ENCODE peak calls at places on chromosomes 1 and 21, in eight cellular contexts. U is effector CD4-positive, alpha-beta T cell; P is sciatic nerve; E is CD8-positive, alpha-beta T cell; J is activated CD8-positive, alpha-beta memory T cell treated with anti-CD3 and anti-CD28 coated beads for 24 hours; K is effector memory CD8-positive, alpha-beta T cell; Q is IMR-90; D is kidney epithelial cell. L is an unnamed sample.

GRCh38 chr1:200036616-200037270 is 9.2 kb downstream of the NR5A2 start:
- DNase-seq in U (no peak), P (peak; percentile 31), E (no peak), J (no peak), K (no peak), Q (no peak), D (no peak), L (peak; percentile 45)

GRCh38 chr21:39867198-39867650 is at the start of gene PCP4:
- DNase-seq in U (no peak), P (peak; percentile 75), E (no peak), J (peak; percentile 61), K (no peak), Q (no peak), D (no peak), L (no peak)

GRCh38 chr21:36135391-36136094 is 664 bp downstream of the CBR3 start:
- DNase-seq in U (peak; percentile 26), P (peak; percentile 77), E (no peak), J (peak; percentile 78), K (peak; percentile 29), Q (peak; percentile 83), D (no peak), L (peak; percentile 83)

GRCh38 chr1:45326627-45327591 is at the start of gene HPDL:
- DNase-seq in U (peak; percentile 23), P (peak; percentile 84), E (no peak), J (peak; percentile 91), K (no peak), Q (peak; percentile 27), D (no peak), L (no peak)

GRCh38 chr1:226571901-226572300 is 23.3 kb downstream of the STUM start:
- DNase-seq in U (no peak), P (no peak), E (no peak), J (no peak), K (no peak), Q (no peak), D (no peak), L (no peak)

GRCh38 chr1:15680131-15680530 is 4.0 kb upstream of the PLEKHM2 start:
- DNase-seq in U (no peak), P (no peak), E (no peak), J (no peak), K (no peak), Q (peak; percentile 78), D (peak; percentile 53), L (no peak)

GRCh38 chr1:42221952-42222606 is 57.5 kb upstream of the GUCA2A start:
- DNase-seq in U (no peak), P (no peak), E (no peak), J (no peak), K (no peak), Q (peak; percentile 74), D (peak; percentile 39), L (no peak)

GRCh38 chr1:42430751-42431150 is 25.1 kb downstream of the ZMYND12 start:
- DNase-seq in U (no peak), P (no peak), E (no peak), J (no peak), K (no peak), Q (no peak), D (no peak), L (no peak)

GRCh38 chr1:223338811-223339746 is 24.9 kb downstream of the SUSD4 start:
- DNase-seq in U (no peak), P (no peak), E (no peak), J (peak; percentile 44), K (no peak), Q (peak; percentile 41), D (no peak), L (no peak)

GRCh38 chr1:177256153-177256814 is 85.5 kb downstream of the BRINP2 start:
- DNase-seq in U (no peak), P (peak; percentile 81), E (no peak), J (no peak), K (no peak), Q (peak; percentile 81), D (peak; percentile 95), L (no peak)

GRCh38 chr1:2128189-2128901 is 66.2 kb downstream of the FAAP20 start:
- DNase-seq in U (no peak), P (no peak), E (no peak), J (no peak), K (no peak), Q (no peak), D (no peak), L (no peak)